ENCODE peak calls at places on chromosomes 6 and 20, in four cellular contexts. One of them, this sample, is unnamed.

GRCh38 chr20:36318166-36318565 is 12.0 kb downstream of the DLGAP4 start:
- DNase-seq in K562: no peak
- DNase-seq in WTC11: peak
- DNase-seq in HepG2: no peak
- DNase-seq in this sample: no peak

GRCh38 chr20:52975024-52975732 is 3.0 kb downstream of the TSHZ2 start:
- DNase-seq in K562: no peak
- DNase-seq in WTC11: no peak
- DNase-seq in HepG2: no peak
- DNase-seq in this sample: no peak

GRCh38 chr6:139369568-139370046 is 4.8 kb downstream of the CITED2 start:
- DNase-seq in K562: peak
- DNase-seq in WTC11: no peak
- DNase-seq in HepG2: peak
- DNase-seq in this sample: peak

GRCh38 chr6:53067307-53067706 is 2.1 kb downstream of the FBXO9 start:
- DNase-seq in K562: peak
- DNase-seq in WTC11: no peak
- DNase-seq in HepG2: no peak
- DNase-seq in this sample: no peak

GRCh38 chr6:116472710-116473109 is 11.5 kb downstream of the CALHM6 start:
- DNase-seq in K562: no peak
- DNase-seq in WTC11: no peak
- DNase-seq in HepG2: no peak
- DNase-seq in this sample: no peak

GRCh38 chr6:111687652-111688051 is 82.0 kb upstream of the TRAF3IP2 start:
- DNase-seq in K562: no peak
- DNase-seq in WTC11: no peak
- DNase-seq in HepG2: no peak
- DNase-seq in this sample: no peak

GRCh38 chr6:16184129-16184528 is 54.3 kb upstream of the GMPR start:
- DNase-seq in K562: peak
- DNase-seq in WTC11: peak
- DNase-seq in HepG2: peak
- DNase-seq in this sample: no peak

GRCh38 chr20:49560646-49561045 is 7.3 kb downstream of the PTGIS start:
- DNase-seq in K562: no peak
- DNase-seq in WTC11: no peak
- DNase-seq in HepG2: no peak
- DNase-seq in this sample: no peak

GRCh38 chr6:136318676-136319075 is 29.0 kb upstream of the BCLAF1 start:
- DNase-seq in K562: no peak
- DNase-seq in WTC11: no peak
- DNase-seq in HepG2: no peak
- DNase-seq in this sample: no peak

GRCh38 chr6:26155066-26155925 is 68.1 kb downstream of the HFE start:
- DNase-seq in K562: peak
- DNase-seq in WTC11: peak
- DNase-seq in HepG2: peak
- DNase-seq in this sample: no peak

GRCh38 chr6:113306552-113307145 is 550.5 kb upstream of the MARCKS start:
- DNase-seq in K562: peak
- DNase-seq in WTC11: peak
- DNase-seq in HepG2: peak
- DNase-seq in this sample: peak

GRCh38 chr20:3900187-3900604 is 11.0 kb downstream of the PANK2 start:
- DNase-seq in K562: no peak
- DNase-seq in WTC11: no peak
- DNase-seq in HepG2: no peak
- DNase-seq in this sample: no peak

GRCh38 chr20:5080384-5080877 is 39.3 kb downstream of the PCNA start:
- DNase-seq in K562: no peak
- DNase-seq in WTC11: no peak
- DNase-seq in HepG2: no peak
- DNase-seq in this sample: no peak

GRCh38 chr20:31485450-31486339 is 10.6 kb downstream of the REM1 start:
- DNase-seq in K562: peak
- DNase-seq in WTC11: no peak
- DNase-seq in HepG2: no peak
- DNase-seq in this sample: no peak
- TF ChIP-seq ELF4 in K562: no peak
- TF ChIP-seq ELF4 in WTC11: no peak
- TF ChIP-seq ELF4 in HepG2: no peak
- TF ChIP-seq ELF4 in this sample: no peak

DNA sequence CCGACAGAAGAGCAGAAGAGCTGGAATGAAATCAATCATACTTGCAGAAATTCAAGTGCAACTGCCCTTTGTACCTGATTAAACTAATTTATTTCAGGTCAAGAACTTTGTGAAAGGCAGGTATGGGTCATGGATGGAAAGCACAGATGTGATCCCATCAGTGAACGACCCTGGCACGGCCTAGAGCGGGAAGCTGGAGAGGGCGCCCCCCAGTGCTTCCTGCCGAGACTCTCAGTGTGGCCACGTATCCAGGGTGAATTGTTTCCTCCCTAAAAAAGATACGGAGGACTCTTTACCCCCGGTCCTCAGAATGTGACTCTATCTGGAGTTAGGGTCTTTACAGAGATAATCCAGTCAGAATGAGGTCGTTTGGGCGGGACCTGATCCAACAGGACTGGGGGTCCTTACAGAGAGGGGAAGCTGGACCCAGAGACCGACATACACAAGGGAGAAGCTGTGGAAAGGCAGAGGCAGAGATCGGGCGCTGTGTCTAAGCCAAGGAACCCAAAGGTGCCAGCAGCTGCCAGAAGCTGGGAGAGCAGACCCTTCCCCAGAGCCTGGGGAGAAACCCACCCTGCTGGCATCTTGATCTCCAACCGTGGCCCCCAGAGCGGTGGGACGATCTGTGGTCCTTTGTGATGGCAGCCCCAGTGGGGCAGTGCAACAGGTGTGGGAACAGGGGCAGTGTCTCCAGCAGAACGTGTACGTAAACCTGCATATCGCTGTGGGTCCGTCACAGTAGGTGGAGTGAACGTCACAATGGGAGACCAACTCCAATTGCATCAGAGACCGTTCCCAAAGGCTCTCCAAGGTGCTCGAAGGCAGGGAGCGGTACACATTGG is 91.9 kb downstream of the TAF4 start:
- DNase-seq in K562: no peak
- DNase-seq in WTC11: peak
- DNase-seq in HepG2: no peak
- DNase-seq in this sample: no peak
- TF ChIP-seq ELF4 in K562: no peak
- TF ChIP-seq ELF4 in WTC11: no peak
- TF ChIP-seq ELF4 in HepG2: no peak
- TF ChIP-seq ELF4 in this sample: no peak

GRCh38 chr20:38166707-38167233 is 1.7 kb upstream of the TGM2 start:
- DNase-seq in K562: no peak
- DNase-seq in WTC11: no peak
- DNase-seq in HepG2: no peak
- DNase-seq in this sample: no peak

GRCh38 chr20:38165966-38166706 is 1.1 kb upstream of the TGM2 start:
- DNase-seq in K562: no peak
- DNase-seq in WTC11: no peak
- DNase-seq in HepG2: peak
- DNase-seq in this sample: no peak

GRCh38 chr20:38164069-38164468 is 1.0 kb downstream of the TGM2 start:
- DNase-seq in K562: no peak
- DNase-seq in WTC11: no peak
- DNase-seq in HepG2: no peak
- DNase-seq in this sample: no peak

GRCh38 chr20:38164624-38165088 is 414 bp downstream of the TGM2 start:
- DNase-seq in K562: no peak
- DNase-seq in WTC11: no peak
- DNase-seq in HepG2: no peak
- DNase-seq in this sample: no peak

DNA sequence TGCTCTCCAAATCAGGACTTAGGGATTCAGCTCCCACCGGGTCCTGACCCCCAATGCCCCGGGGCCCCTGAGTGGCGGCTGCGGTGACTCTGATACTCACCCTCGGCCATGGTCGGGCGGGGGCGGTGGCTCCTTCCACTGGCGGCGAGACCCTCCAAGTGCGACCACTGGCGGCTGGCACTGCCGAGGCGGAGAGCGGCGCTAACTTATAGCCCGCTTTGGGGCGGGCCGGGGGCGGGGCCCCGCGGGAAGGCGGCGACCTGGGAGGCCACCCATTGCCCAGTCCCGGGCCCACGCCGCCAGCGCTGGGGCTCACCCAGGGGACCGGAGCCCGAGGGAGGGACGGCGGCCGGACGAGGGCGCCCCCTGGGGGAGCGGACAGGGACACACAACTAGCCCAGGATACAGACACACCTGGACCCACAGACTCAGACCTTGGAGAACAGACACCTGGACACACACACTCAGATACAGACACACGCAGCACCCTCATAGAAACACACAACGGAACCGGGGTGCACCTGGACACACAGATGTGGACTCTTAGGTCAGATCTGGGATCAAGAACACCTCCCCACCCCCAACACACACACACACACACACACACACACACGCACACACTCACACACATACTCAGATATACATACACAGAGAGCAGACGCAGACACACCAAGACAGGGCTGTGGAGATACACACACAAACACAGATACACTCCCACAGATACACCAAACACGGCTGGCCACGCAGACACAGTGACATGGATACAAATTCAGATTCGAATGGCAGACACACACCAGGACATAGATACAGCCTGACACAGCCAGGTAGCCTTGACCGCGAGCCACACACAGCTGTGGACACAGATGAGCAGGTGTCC is at the start of gene TGM2:
- DNase-seq in K562: peak
- DNase-seq in WTC11: peak
- DNase-seq in HepG2: peak
- DNase-seq in this sample: peak
- TF ChIP-seq ELF4 in K562: peak
- TF ChIP-seq ELF4 in WTC11: no peak
- TF ChIP-seq ELF4 in HepG2: no peak
- TF ChIP-seq ELF4 in this sample: no peak

GRCh38 chr6:80197474-80197873 is 91.0 kb downstream of the BCKDHB start:
- DNase-seq in K562: no peak
- DNase-seq in WTC11: no peak
- DNase-seq in HepG2: no peak
- DNase-seq in this sample: no peak
- TF ChIP-seq ELF4 in K562: no peak
- TF ChIP-seq ELF4 in WTC11: no peak
- TF ChIP-seq ELF4 in HepG2: no peak
- TF ChIP-seq ELF4 in this sample: no peak

GRCh38 chr20:46108976-46109375 is 9.1 kb upstream of the CD40 start:
- DNase-seq in K562: no peak
- DNase-seq in WTC11: no peak
- DNase-seq in HepG2: no peak
- DNase-seq in this sample: no peak
- TF ChIP-seq ELF4 in K562: no peak
- TF ChIP-seq ELF4 in WTC11: no peak
- TF ChIP-seq ELF4 in HepG2: no peak
- TF ChIP-seq ELF4 in this sample: no peak

DNA sequence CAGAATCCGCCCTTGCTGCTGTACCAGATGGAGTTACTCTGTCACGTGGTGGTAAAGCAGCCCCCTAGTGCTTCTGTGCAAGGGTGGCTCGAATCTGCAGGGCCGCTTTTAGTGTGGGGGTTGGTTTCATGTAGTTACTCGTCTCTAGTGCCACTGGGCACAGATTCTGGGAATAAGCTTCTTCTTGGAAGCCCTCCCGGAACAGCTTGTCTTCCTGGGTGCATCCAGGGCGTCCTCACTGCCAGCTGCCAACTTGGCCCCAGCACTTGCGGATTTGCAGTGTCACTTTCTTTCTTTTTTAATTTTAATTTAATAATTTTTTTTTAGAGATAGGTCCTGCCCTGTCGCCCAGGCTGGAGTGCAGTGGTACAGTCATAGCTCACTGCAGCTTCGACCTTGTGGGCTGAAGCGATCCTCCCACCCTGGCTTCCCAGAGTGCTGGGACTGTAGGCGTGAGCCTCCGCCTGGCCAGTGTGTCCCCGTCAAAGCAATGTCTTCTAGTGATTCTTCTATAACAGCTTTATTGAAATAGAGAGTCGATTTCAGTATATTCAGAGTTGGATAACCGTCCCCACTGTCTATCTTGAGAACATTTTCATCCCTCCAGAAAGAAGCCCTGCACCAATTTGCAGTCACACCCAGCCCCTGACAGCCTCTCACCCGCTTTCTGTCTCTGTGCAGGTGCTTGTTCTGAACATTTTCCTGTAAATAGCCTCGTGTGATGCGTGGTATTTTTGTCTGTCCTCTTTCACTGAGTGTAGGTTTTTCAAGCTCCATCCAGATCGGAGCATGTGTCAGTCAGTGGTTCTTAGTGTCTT is 25.9 kb downstream of the PYGB start:
- DNase-seq in K562: no peak
- DNase-seq in WTC11: peak
- DNase-seq in HepG2: no peak
- DNase-seq in this sample: no peak
- TF ChIP-seq ELF4 in K562: no peak
- TF ChIP-seq ELF4 in WTC11: no peak
- TF ChIP-seq ELF4 in HepG2: no peak
- TF ChIP-seq ELF4 in this sample: no peak

DNA sequence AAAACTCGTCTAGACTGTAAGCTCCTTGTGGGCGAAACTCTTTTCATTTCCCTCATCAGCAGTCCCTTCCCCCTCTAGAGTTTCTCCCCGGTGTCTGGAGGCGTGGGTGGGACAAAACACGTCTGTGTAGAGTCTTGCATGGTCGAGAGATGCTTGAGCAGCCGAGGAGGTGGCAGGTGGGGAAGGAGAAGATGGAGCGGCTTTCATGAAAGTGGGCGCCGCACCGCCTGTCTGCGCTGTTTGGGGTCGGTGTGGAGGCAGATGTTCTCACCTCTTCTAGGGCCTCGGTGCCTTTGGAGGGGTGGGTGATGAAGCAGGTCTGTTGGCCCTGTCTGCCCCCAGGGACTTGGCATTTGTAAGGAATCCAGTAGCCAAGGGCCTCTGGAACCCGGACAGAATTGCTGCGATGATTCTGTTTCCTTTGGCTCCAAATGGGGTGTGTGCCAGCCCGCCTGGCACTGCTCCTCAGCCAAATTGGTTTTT is 1.2 kb downstream of the BRPF3 start:
- DNase-seq in K562: no peak
- DNase-seq in WTC11: no peak
- DNase-seq in HepG2: no peak
- DNase-seq in this sample: no peak
- TF ChIP-seq ELF4 in K562: no peak
- TF ChIP-seq ELF4 in WTC11: no peak
- TF ChIP-seq ELF4 in HepG2: no peak
- TF ChIP-seq ELF4 in this sample: no peak

This sample was measured in HEK293T.